ENCODE peak calls at places on chromosomes 1 and 21, in five cellular contexts. D is activated CD4-positive, alpha-beta T cell treated with anti-CD3 and anti-CD28 coated beads for 24 hours; U is fibroblast of mammary gland; V is brain microvascular endothelial cell; W is activated gamma-delta T cell treated with Interleukin-2 at 50 U/mL for 16 hours. I is an unnamed sample.

GRCh38 chr1:93845554-93846150 is 33.4 kb downstream of the DNTTIP2 start:
- DNase-seq in D (no peak), U (peak), V (peak), W (no peak), I (peak)

GRCh38 chr1:14672030-14672429 is 73.5 kb downstream of the KAZN start:
- DNase-seq in D (no peak), U (no peak), V (no peak), W (no peak), I (no peak)

GRCh38 chr1:226239421-226239820 is 16.0 kb downstream of the MIXL1 start:
- DNase-seq in D (no peak), U (no peak), V (no peak), W (no peak), I (no peak)

GRCh38 chr1:201791051-201791774 is 37.7 kb upstream of the IPO9 start:
- DNase-seq in D (no peak), U (no peak), V (no peak), W (no peak), I (no peak)

GRCh38 chr1:156889802-156890585 is 3.5 kb upstream of the PEAR1 start:
- DNase-seq in D (peak), U (peak), V (peak), W (peak), I (peak)

GRCh38 chr21:30044447-30045064 is 104.8 kb upstream of the GRIK1 start:
- DNase-seq in D (peak), U (peak), V (peak), W (no peak), I (peak)

GRCh38 chr1:116537439-116537838 is 33.4 kb downstream of the CD58 start:
- DNase-seq in D (no peak), U (peak), V (no peak), W (no peak), I (peak)

GRCh38 chr1:182235604-182235951 is 156.0 kb downstream of the GLUL start:
- DNase-seq in D (no peak), U (no peak), V (no peak), W (no peak), I (no peak)

GRCh38 chr1:177811461-177811860 is 158.4 kb downstream of the SEC16B start:
- DNase-seq in D (no peak), U (no peak), V (no peak), W (no peak), I (no peak)

GRCh38 chr1:207058878-207059867 is 6.1 kb downstream of the PFKFB2 start:
- DNase-seq in D (no peak), U (no peak), V (no peak), W (no peak), I (no peak)

GRCh38 chr1:167957710-167958109 is 20.8 kb upstream of the MPC2 start:
- DNase-seq in D (no peak), U (peak), V (no peak), W (no peak), I (no peak)

GRCh38 chr1:23957096-23957495 is 2.5 kb upstream of the PNRC2 start:
- DNase-seq in D (no peak), U (no peak), V (no peak), W (no peak), I (no peak)

GRCh38 chr1:41917835-41918449 is 780 bp downstream of the HIVEP3 start:
- DNase-seq in D (no peak), U (no peak), V (no peak), W (peak), I (peak)

GRCh38 chr1:51342591-51343206 is 12.3 kb upstream of the TTC39A start:
- DNase-seq in D (no peak), U (no peak), V (no peak), W (no peak), I (no peak)

GRCh38 chr1:76933847-76934657 is 66.8 kb downstream of the ST6GALNAC5 start:
- DNase-seq in D (no peak), U (no peak), V (no peak), W (no peak), I (no peak)

GRCh38 chr1:44283524-44284173 is 70.4 kb downstream of the DMAP1 start:
- DNase-seq in D (no peak), U (peak), V (no peak), W (no peak), I (no peak)

GRCh38 chr1:225480825-225481434 is 53.1 kb upstream of the LBR start:
- DNase-seq in D (no peak), U (peak), V (no peak), W (peak), I (no peak)

GRCh38 chr1:208604295-208604694 is 360.1 kb upstream of the PLXNA2 start:
- DNase-seq in D (no peak), U (peak), V (peak), W (no peak), I (no peak)

GRCh38 chr1:109255097-109255651 is 5.8 kb downstream of the CELSR2 start:
- DNase-seq in D (no peak), U (no peak), V (no peak), W (no peak), I (no peak)

GRCh38 chr1:222654849-222655248 is 37.0 kb downstream of the MIA3 start:
- DNase-seq in D (peak), U (peak), V (peak), W (peak), I (peak)

GRCh38 chr1:168893359-168893791 is 164.4 kb upstream of the DPT start:
- DNase-seq in D (no peak), U (peak), V (no peak), W (no peak), I (peak)

GRCh38 chr1:228163776-228164534 is 1.6 kb upstream of the IBA57 start:
- DNase-seq in D (no peak), U (no peak), V (no peak), W (no peak), I (no peak)

GRCh38 chr1:161502641-161503393 is 2.4 kb upstream of the FCGR2A start:
- DNase-seq in D (no peak), U (peak), V (peak), W (no peak), I (no peak)

GRCh38 chr21:31408306-31409088 is 64.4 kb upstream of the TIAM1 start:
- DNase-seq in D (no peak), U (no peak), V (no peak), W (no peak), I (no peak)

GRCh38 chr1:61496501-61496900 is 228.4 kb downstream of the TM2D1 start:
- DNase-seq in D (no peak), U (no peak), V (peak), W (no peak), I (no peak)

GRCh38 chr1:200328379-200328778 is 81.5 kb downstream of the ZNF281 start:
- DNase-seq in D (no peak), U (no peak), V (no peak), W (no peak), I (no peak)

GRCh38 chr1:228014235-228014930 is 7.6 kb downstream of the WNT3A start:
- DNase-seq in D (no peak), U (peak), V (peak), W (peak), I (peak)

GRCh38 chr1:16984717-16985116 is 4.3 kb upstream of the MFAP2 start:
- DNase-seq in D (no peak), U (peak), V (peak), W (no peak), I (peak)

GRCh38 chr1:92299477-92300125 is 742 bp downstream of the RPAP2 start:
- DNase-seq in D (no peak), U (peak), V (no peak), W (no peak), I (no peak)

GRCh38 chr1:31927661-31927980 is 10.5 kb downstream of the PTP4A2 start:
- DNase-seq in D (no peak), U (no peak), V (no peak), W (no peak), I (no peak)

GRCh38 chr1:26164036-26164927 is 4.5 kb downstream of the C1orf232 start:
- DNase-seq in D (peak), U (peak), V (no peak), W (peak), I (peak)

GRCh38 chr1:247043406-247043805 is 35.2 kb downstream of the ZNF670 start:
- DNase-seq in D (no peak), U (no peak), V (no peak), W (no peak), I (no peak)

GRCh38 chr1:81414417-81415087 is 386.2 kb upstream of the ADGRL2 start:
- DNase-seq in D (no peak), U (peak), V (peak), W (no peak), I (peak)

GRCh38 chr1:36486436-36487335 is 4.0 kb upstream of the CSF3R start:
- DNase-seq in D (no peak), U (no peak), V (no peak), W (no peak), I (no peak)

GRCh38 chr1:56446531-56447098 is 132.7 kb downstream of the PLPP3 start:
- DNase-seq in D (no peak), U (peak), V (peak), W (no peak), I (no peak)

GRCh38 chr21:28543975-28544374 is 448.7 kb downstream of the LTN1 start:
- DNase-seq in D (no peak), U (peak), V (no peak), W (no peak), I (no peak)